ENCODE peak calls at places on chromosome 13, in ten cellular contexts. R, H, E, Z, T, Q, P, X, V and S are unnamed samples.

GRCh38 chr13:86584301-86584700 is 785.1 kb upstream of the SLITRK6 start:
- DNase-seq in R (no peak), T (no peak), H (no peak), V (no peak), E (no peak), Z (no peak), Q (no peak), X (no peak), P (no peak), S (no peak)

GRCh38 chr13:48849515-48849914 is 126.2 kb upstream of the FNDC3A start:
- DNase-seq in P (no peak), Z (no peak), R (no peak), E (no peak), H (no peak), X (no peak), Q (no peak), T (no peak), V (no peak), S (no peak)

GRCh38 chr13:44566601-44567000 is 9.5 kb downstream of the TSC22D1 start:
- DNase-seq in V (no peak), Q (no peak), H (no peak), E (no peak), T (no peak), P (no peak), R (no peak), X (no peak), Z (no peak), S (no peak)

GRCh38 chr13:95317037-95317989 is 16.1 kb upstream of the ABCC4 start:
- DNase-seq in R (peak; percentile 90), Q (peak; percentile 86), H (no peak), X (no peak), E (no peak), V (no peak), Z (no peak), T (no peak), P (no peak), S (no peak)

GRCh38 chr13:50129065-50129922 is 114.0 kb downstream of the KCNRG start:
- DNase-seq in X (no peak), H (no peak), R (no peak), Z (no peak), V (no peak), E (no peak), Q (no peak), T (no peak), P (no peak), S (no peak)

GRCh38 chr13:83709751-83710515 is 172.3 kb downstream of the SLITRK1 start:
- DNase-seq in R (no peak), P (no peak), E (peak; percentile 89), Q (peak; percentile 0), X (no peak), H (no peak), V (no peak), T (no peak), Z (no peak), S (no peak)

GRCh38 chr13:43878897-43879322 is 630 bp downstream of the CCDC122 start:
- DNase-seq in Q (peak; percentile 83), H (peak; percentile 26), V (peak; percentile 90), E (peak; percentile 46), T (peak; percentile 81), R (peak; percentile 91), Z (peak; percentile 78), P (peak; percentile 70), X (peak; percentile 45), S (peak; percentile 45)

GRCh38 chr13:19665427-19665859 is 32.0 kb downstream of the MPHOSPH8 start:
- DNase-seq in R (no peak), X (no peak), H (no peak), Z (no peak), P (no peak), Q (no peak), V (no peak), T (no peak), E (no peak), S (no peak)

GRCh38 chr13:98979012-98979411 is 1.1 kb upstream of the DOCK9 start:
- DNase-seq in P (no peak), R (no peak), T (no peak), Q (no peak), X (no peak), V (no peak), E (no peak), H (no peak), Z (no peak), S (no peak)

GRCh38 chr13:36920612-36921185 is 661 bp upstream of the SMAD9 start:
- DNase-seq in V (no peak), Q (no peak), R (no peak), Z (no peak), P (no peak), H (no peak), X (no peak), E (no peak), T (no peak), S (no peak)
- TF ChIP-seq CTCF in V (no peak), Q (no peak), R (no peak), Z (no peak), P (no peak), H (no peak), X (no peak), E (no peak), T (no peak), S (no peak)

GRCh38 chr13:74243637-74244526 is 109.7 kb upstream of the KLF12 start:
- DNase-seq in Q (peak; percentile 66), H (no peak), E (peak; percentile 92), T (peak; percentile 76), V (no peak), R (no peak), Z (no peak), X (peak; percentile 66), P (no peak), S (peak; percentile 62)
- H3K4me3 ChIP-seq in Q (no peak overlapping the region), H (no peak overlapping the region), E (no peak overlapping the region), T (no peak overlapping the region), V (no peak overlapping the region), R (no peak overlapping the region), Z (no peak overlapping the region), X (no peak overlapping the region), P (no peak overlapping the region), S (no peak overlapping the region)

GRCh38 chr13:27619711-27620376 is 485 bp downstream of the LNX2 start:
- DNase-seq in Z (peak; percentile 54), T (peak; percentile 21), V (no peak), R (peak; percentile 27), H (no peak), Q (peak; percentile 39), P (peak; percentile 43), E (peak; percentile 31), X (no peak), S (no peak)
- TF ChIP-seq CTCF in Z (no peak), T (peak; percentile 30), V (peak; percentile 31), R (peak; percentile 30), H (peak; percentile 50), Q (peak; percentile 16), P (peak; percentile 16), E (peak; percentile 36), X (peak; percentile 29), S (peak; percentile 29)

GRCh38 chr13:59394526-59394925 is 769.2 kb downstream of the DIAPH3 start:
- DNase-seq in R (no peak), Z (no peak), P (no peak), Q (no peak), T (no peak), H (no peak), X (no peak), V (no peak), E (no peak), S (no peak)
- H3K4me3 ChIP-seq in R (no peak overlapping the region), Z (no peak overlapping the region), P (no peak overlapping the region), Q (no peak overlapping the region), T (no peak overlapping the region), H (no peak overlapping the region), X (no peak overlapping the region), V (no peak overlapping the region), E (no peak overlapping the region), S (no peak overlapping the region)

GRCh38 chr13:66835040-66835628 is 395.0 kb downstream of the PCDH9 start:
- DNase-seq in V (no peak), X (no peak), R (peak; percentile 14), Z (peak; percentile 77), Q (peak; percentile 66), T (peak; percentile 18), E (no peak), H (no peak), P (peak; percentile 34), S (no peak)
- TF ChIP-seq CTCF in V (no peak), X (no peak), R (no peak), Z (no peak), Q (no peak), T (no peak), E (no peak), H (no peak), P (no peak), S (no peak)

GRCh38 chr13:23060972-23061371 is 119.8 kb upstream of the SGCG start:
- DNase-seq in X (no peak), T (no peak), R (no peak), P (no peak), E (no peak), H (no peak), V (no peak), Q (no peak), Z (no peak), S (no peak)
- H3K4me3 ChIP-seq in X (no peak overlapping the region), T (no peak overlapping the region), R (no peak overlapping the region), P (no peak overlapping the region), E (no peak overlapping the region), H (no peak overlapping the region), V (no peak overlapping the region), Q (no peak overlapping the region), Z (no peak overlapping the region), S (no peak overlapping the region)

DNA sequence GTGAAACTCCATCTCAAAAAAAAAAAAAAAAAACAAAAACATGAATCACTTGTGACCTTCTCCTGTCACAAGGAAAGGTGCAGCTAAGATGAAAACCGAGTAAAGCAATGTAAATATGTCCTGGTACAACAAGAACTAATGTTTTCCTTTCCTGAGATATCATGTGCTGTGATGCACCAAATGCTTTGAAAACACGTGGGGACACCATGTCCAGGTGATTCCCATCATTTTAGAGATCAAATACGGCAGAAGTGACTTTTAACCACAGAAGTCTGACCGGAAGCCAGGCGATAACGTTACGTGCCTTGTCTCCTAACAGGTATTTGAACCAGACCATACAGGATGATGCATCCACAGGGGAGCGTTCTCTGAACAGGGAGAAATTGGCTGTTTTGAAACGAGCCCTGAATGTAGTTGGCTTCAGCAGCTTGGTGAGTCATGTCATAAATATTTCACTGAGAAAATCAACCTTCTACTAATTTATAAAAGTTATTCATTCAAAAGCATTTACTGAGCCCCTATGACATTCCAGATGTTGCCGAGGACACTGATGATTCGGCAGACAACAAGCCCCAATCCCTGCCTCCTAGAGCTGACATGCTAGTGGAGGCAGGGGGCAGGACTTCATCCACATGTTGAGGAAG is 328.1 kb downstream of the MYO16 start:
- DNase-seq in Q (peak; percentile 82), P (no peak), T (peak; percentile 85), V (no peak), X (peak; percentile 83), R (peak; percentile 73), E (peak; percentile 92), H (no peak), Z (no peak), S (peak; percentile 64)
- TF ChIP-seq CTCF in Q (no peak), P (no peak), T (no peak), V (no peak), X (peak; percentile 4), R (no peak), E (no peak), H (no peak), Z (no peak), S (no peak)